ENCODE peak calls at places on chromosomes 7 and 10, in eight cellular contexts. D is MCF 10A; F is progenitor cell of endocrine pancreas; M is cardiac fibroblast; H is PC-9; Y is AG04449; P is GM23338; C is CD8-positive, alpha-beta T cell. E is an unnamed sample.

GRCh38 chr7:130356121-130356759 is 11.6 kb downstream of the CPA5 start:
- DNase-seq in C (no peak), M (peak), H (peak), F (peak), P (peak), Y (peak), D (peak), E (peak)

GRCh38 chr10:70376436-70377378 is 5.7 kb downstream of the LRRC20 start:
- DNase-seq in H (peak), P (no peak), D (no peak), F (no peak), Y (no peak), C (no peak), M (no peak), E (no peak)

GRCh38 chr10:93147281-93147680 is 73.6 kb downstream of the CYP26A1 start:
- DNase-seq in D (no peak), F (no peak), M (no peak), P (no peak), C (no peak), Y (no peak), H (peak), E (no peak)

GRCh38 chr7:105932835-105933477 is 30.1 kb upstream of the CDHR3 start:
- DNase-seq in Y (peak), C (no peak), F (no peak), H (no peak), P (peak), D (peak), M (peak), E (peak)

GRCh38 chr7:84624527-84624926 is 429.9 kb upstream of the SEMA3A start:
- DNase-seq in Y (no peak), P (no peak), F (no peak), C (no peak), H (no peak), M (no peak), D (no peak), E (no peak)

GRCh38 chr10:7085913-7086589 is 324.8 kb downstream of the SFMBT2 start:
- DNase-seq in M (peak), Y (peak), C (no peak), D (peak), H (no peak), F (no peak), P (peak), E (no peak)

GRCh38 chr7:79216236-79216635 is 237.2 kb downstream of the MAGI2 start:
- DNase-seq in F (no peak), D (no peak), H (no peak), C (no peak), M (no peak), P (no peak), Y (no peak), E (no peak)

GRCh38 chr10:73591935-73592699 is 975 bp upstream of the USP54 start:
- DNase-seq in P (peak), D (peak), H (peak), F (peak), M (peak), C (no peak), Y (no peak), E (no peak)

GRCh38 chr7:26183545-26184282 is 16.8 kb downstream of the HNRNPA2B1 start:
- DNase-seq in C (no peak), D (no peak), M (no peak), H (no peak), F (no peak), Y (no peak), P (no peak), E (no peak)

GRCh38 chr7:128887169-128888038 is 23.1 kb downstream of the KCP start:
- DNase-seq in D (no peak), H (no peak), M (no peak), F (no peak), P (no peak), Y (no peak), C (no peak), E (no peak)

GRCh38 chr10:60883187-60883586 is 60.8 kb downstream of the RHOBTB1 start:
- DNase-seq in M (peak), P (peak), D (peak), H (no peak), C (no peak), Y (no peak), F (no peak), E (no peak)

GRCh38 chr7:32591938-32592337 is 96.6 kb downstream of the AVL9 start:
- DNase-seq in P (no peak), H (no peak), Y (no peak), D (no peak), C (no peak), F (no peak), M (no peak), E (no peak)

GRCh38 chr7:135707570-135707966 is 20.4 kb downstream of the SLC13A4 start:
- DNase-seq in C (no peak), F (no peak), P (peak), M (no peak), H (peak), Y (no peak), D (peak), E (no peak)

GRCh38 chr7:98628916-98629525 is 11.9 kb downstream of the NPTX2 start:
- DNase-seq in H (no peak), D (no peak), C (no peak), Y (no peak), F (no peak), P (no peak), M (no peak), E (no peak)

GRCh38 chr10:132136097-132136521 is 50.6 kb upstream of the DPYSL4 start:
- DNase-seq in H (no peak), C (no peak), P (no peak), Y (no peak), D (no peak), F (no peak), M (no peak), E (no peak)

GRCh38 chr7:14332155-14332554 is 342.7 kb upstream of the ETV1 start:
- DNase-seq in M (peak), D (no peak), P (peak), F (no peak), H (no peak), Y (no peak), C (no peak), E (peak)

GRCh38 chr10:103493911-103494877 is 689 bp downstream of the NEURL1 start:
- DNase-seq in C (peak), Y (no peak), F (no peak), P (peak), H (no peak), M (no peak), D (no peak), E (no peak)

GRCh38 chr7:133315332-133316040 is 62.6 kb downstream of the EXOC4 start:
- DNase-seq in F (no peak), H (no peak), C (no peak), M (peak), D (no peak), Y (peak), P (no peak), E (no peak)

GRCh38 chr10:6532321-6532720 is 47.8 kb downstream of the PRKCQ start:
- DNase-seq in Y (no peak), M (no peak), F (no peak), C (no peak), H (no peak), P (no peak), D (no peak), E (no peak)

GRCh38 chr7:144489504-144489903 is 86.0 kb upstream of the NOBOX start:
- DNase-seq in F (no peak), H (no peak), Y (no peak), C (no peak), P (no peak), D (no peak), M (no peak), E (no peak)

GRCh38 chr7:114047889-114048288 is 129.1 kb upstream of the PPP1R3A start:
- DNase-seq in F (no peak), H (no peak), C (no peak), Y (no peak), M (peak), D (peak), P (no peak), E (no peak)

GRCh38 chr7:55085511-55086412 is 66.9 kb downstream of the EGFR start:
- DNase-seq in Y (no peak), D (no peak), F (no peak), P (no peak), C (no peak), M (no peak), H (no peak), E (no peak)

GRCh38 chr10:124306922-124307371 is 111.8 kb downstream of the OAT start:
- DNase-seq in F (no peak), M (no peak), Y (no peak), D (no peak), C (no peak), H (no peak), P (no peak), E (no peak)

GRCh38 chr10:71975087-71975890 is 11.1 kb downstream of the CHST3 start:
- DNase-seq in D (peak), H (peak), C (no peak), P (no peak), M (peak), F (no peak), Y (no peak), E (no peak)

GRCh38 chr7:66930341-66930740 is 9.3 kb downstream of the TMEM248 start:
- DNase-seq in M (peak), P (peak), C (no peak), H (no peak), D (peak), F (no peak), Y (no peak), E (no peak)

GRCh38 chr7:85021090-85021704 is 165.7 kb downstream of the SEMA3D start:
- DNase-seq in F (no peak), D (peak), H (no peak), C (no peak), Y (no peak), P (peak), M (peak), E (no peak)

GRCh38 chr7:11748884-11749283 is 83.1 kb downstream of the THSD7A start:
- DNase-seq in M (no peak), H (no peak), C (no peak), P (peak), F (no peak), D (no peak), Y (no peak), E (no peak)

GRCh38 chr7:158740013-158740656 is 35.5 kb upstream of the NCAPG2 start:
- DNase-seq in D (peak), C (no peak), M (peak), H (peak), Y (peak), F (no peak), P (no peak), E (no peak)

GRCh38 chr10:104339469-104340098 is 1.3 kb upstream of the ITPRIP start:
- DNase-seq in M (peak), H (peak), C (peak), F (no peak), Y (no peak), P (no peak), D (peak), E (no peak)

GRCh38 chr7:155526225-155526624 is 20.1 kb downstream of the CNPY1 start:
- DNase-seq in C (no peak), H (no peak), P (no peak), M (no peak), D (no peak), F (no peak), Y (no peak), E (no peak)
- TF ChIP-seq CTCF in C (no peak), H (no peak), P (no peak), M (no peak), D (no peak), F (no peak), Y (no peak), E (no peak)

DNA sequence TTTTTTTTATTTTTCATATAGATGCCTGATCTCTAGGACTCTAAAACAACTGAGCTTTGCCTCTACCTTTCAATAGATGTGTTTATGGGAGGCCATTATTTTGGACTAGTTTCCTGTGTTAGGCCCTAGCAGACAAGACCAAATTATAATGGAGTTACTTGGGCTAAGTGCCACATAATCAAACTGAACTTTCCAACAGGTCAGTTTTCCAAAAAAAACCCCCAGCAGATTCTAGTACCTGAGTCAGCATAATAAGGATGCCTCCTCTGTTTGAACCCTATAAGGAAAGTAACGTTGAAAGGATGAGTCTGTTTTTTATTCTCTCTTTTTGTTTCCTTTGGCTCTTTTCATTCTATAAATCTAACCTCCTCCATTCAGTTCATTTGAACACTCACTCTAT is 148.1 kb upstream of the FAM3C start:
- DNase-seq in F (no peak), M (no peak), C (no peak), H (no peak), P (no peak), D (no peak), Y (no peak), E (no peak)
- TF ChIP-seq CTCF in F (no peak), M (no peak), C (no peak), H (no peak), P (no peak), D (no peak), Y (no peak), E (no peak)

GRCh38 chr7:157473051-157473569 is 136.3 kb downstream of the DNAJB6 start:
- DNase-seq in P (no peak), H (no peak), C (no peak), F (no peak), D (no peak), M (no peak), Y (no peak), E (no peak)

GRCh38 chr7:157475095-157475494 is 138.3 kb downstream of the DNAJB6 start:
- DNase-seq in P (no peak), M (no peak), Y (no peak), D (no peak), H (no peak), F (no peak), C (no peak), E (no peak)

GRCh38 chr7:157475601-157476000 is 138.8 kb downstream of the DNAJB6 start:
- DNase-seq in M (no peak), H (no peak), F (no peak), P (no peak), C (no peak), Y (no peak), D (no peak), E (no peak)

GRCh38 chr7:157476201-157476600 is 139.4 kb downstream of the DNAJB6 start:
- DNase-seq in P (no peak), H (no peak), D (no peak), Y (no peak), C (no peak), F (no peak), M (no peak), E (no peak)

DNA sequence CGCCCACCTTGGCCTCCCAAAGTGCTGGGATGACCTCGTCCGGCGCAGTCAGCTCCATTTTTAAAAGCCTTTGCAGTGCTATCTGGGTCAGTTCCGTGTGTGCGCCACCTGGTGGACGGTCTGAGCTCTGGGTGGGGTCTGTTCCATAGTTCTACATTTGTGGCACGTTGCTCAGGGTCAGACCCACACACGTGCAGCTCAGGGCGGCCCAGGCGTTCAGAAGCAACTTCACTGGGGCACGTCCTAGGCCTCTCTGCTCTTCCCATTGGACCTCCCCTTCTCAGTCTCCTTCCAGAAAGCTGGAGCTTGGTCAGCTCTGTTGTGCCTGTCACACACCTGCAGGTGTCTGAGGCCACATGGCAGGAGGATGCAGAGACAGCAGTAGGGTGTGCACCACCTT is 137.9 kb downstream of the DNAJB6 start:
- DNase-seq in M (no peak), Y (no peak), F (no peak), H (no peak), C (no peak), P (peak), D (peak), E (no peak)
- TF ChIP-seq CTCF in M (peak), Y (peak), F (peak), H (peak), C (no peak), P (peak), D (no peak), E (peak)

GRCh38 chr7:43799605-43800004 is 41.1 kb downstream of the BLVRA start:
- DNase-seq in M (peak), C (no peak), D (peak), P (no peak), F (no peak), Y (no peak), H (no peak), E (no peak)
- TF ChIP-seq CTCF in M (no peak), C (no peak), D (no peak), P (peak), F (no peak), Y (no peak), H (no peak), E (no peak)

GRCh38 chr7:80781561-80781979 is 137.3 kb downstream of the SEMA3C start:
- DNase-seq in Y (no peak), H (peak), F (no peak), D (peak), M (peak), C (no peak), P (peak), E (peak)
- TF ChIP-seq CTCF in Y (no peak), H (no peak), F (no peak), D (no peak), M (peak), C (no peak), P (no peak), E (no peak)

DNA sequence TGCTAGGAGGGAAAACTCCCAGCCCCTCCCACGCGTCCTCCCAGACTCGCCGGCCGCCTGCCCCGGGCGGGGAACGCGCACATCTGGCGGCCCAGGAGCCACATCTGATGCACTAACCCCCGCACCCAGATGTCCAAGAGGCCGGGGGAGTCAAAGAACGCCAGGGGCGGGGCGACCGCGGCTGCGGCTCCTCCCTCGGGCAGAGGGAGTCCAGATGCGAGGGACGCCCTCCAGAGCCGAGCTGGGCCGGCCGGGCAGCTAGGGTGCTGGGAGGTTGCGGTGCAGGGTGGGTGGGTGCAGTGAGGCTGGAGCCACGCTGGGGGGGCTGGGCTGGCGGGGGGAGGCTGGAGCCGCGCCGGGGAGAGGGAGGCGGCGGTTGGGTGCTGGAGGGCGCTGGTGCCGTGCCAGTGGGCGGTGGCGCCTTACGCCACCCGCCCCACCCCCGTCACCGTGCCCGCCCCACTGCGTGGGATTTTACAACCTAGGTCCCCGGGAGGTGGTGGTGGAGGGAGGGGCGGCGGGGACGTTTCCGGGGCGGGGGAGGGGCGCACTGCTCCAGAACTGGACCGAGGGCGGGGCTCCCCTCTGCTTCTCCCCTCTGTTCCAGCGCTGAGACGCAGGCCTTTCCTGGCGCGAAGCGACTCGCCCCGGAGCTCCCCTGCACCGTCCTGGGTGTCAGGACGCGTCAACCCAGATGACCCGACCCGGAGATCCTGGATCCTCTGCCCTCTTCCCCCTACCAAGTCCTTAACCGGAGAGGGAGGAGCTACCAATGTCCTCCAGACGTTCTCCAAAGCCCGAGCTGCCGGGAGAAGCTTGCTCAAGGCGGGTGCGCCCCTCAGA is 109.1 kb downstream of the REEP3 start:
- DNase-seq in Y (peak), D (peak), C (peak), M (peak), H (peak), P (peak), F (peak), E (peak)
- TF ChIP-seq CTCF in Y (no peak), D (no peak), C (no peak), M (no peak), H (no peak), P (no peak), F (no peak), E (no peak)

GRCh38 chr10:78260141-78260540 is 226.5 kb downstream of the RPS24 start:
- DNase-seq in D (no peak), Y (no peak), P (peak), F (no peak), M (peak), H (no peak), C (no peak), E (no peak)
- TF ChIP-seq CTCF in D (no peak), Y (no peak), P (peak), F (peak), M (no peak), H (no peak), C (no peak), E (no peak)

GRCh38 chr10:29635711-29636144 is 957 bp upstream of the SVIL start:
- DNase-seq in H (no peak), D (no peak), M (peak), P (peak), Y (no peak), C (peak), F (peak), E (no peak)
- TF ChIP-seq CTCF in H (no peak), D (no peak), M (no peak), P (no peak), Y (peak), C (no peak), F (no peak), E (no peak)

DNA sequence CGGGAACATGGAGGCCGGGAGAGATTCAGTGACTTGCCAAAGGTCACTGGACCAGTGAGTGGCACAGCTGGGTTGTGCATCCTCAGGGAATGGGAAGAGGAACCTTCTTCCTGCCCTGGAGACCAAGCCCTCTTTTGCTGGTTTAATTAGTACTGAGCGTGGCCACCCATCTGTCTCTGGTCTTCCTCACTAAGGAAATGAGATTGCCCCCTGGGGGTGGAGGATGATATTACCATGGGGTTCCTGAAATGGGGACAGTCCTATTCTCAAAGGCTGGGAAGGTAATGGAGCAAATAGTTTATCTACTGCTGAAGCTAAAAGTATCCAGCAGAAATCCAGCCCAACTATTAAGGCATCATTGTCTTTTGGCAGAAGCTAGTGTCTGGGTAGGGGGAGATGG is 98.6 kb upstream of the FGFR2 start:
- DNase-seq in C (peak), M (no peak), P (peak), Y (no peak), F (no peak), D (peak), H (no peak), E (no peak)
- TF ChIP-seq CTCF in C (no peak), M (peak), P (peak), Y (no peak), F (peak), D (peak), H (peak), E (no peak)

E was measured in AG09319.